ENCODE peak calls at places on chromosome 18, in eight cellular contexts. V is midbrain, A is fibroblast of lung, P is T-cell, T is NAMALWA, W is bronchial epithelial cell, X is NCI-H187, I is astrocyte of the hippocampus. Z is an unnamed sample.

GRCh38 chr18:6881034-6881800 is 151.7 kb downstream of the ARHGAP28 start:
- DNase-seq in T (no peak), X (no peak), I (no peak), A (peak; percentile 37), P (no peak), V (no peak), W (no peak), Z (no peak)

GRCh38 chr18:43587538-43588153 is 310.4 kb upstream of the SYT4 start:
- DNase-seq in V (peak; percentile 29), X (no peak), P (no peak), W (peak; percentile 54), T (peak; percentile 55), I (peak; percentile 65), A (peak; percentile 36), Z (peak; percentile 20)

GRCh38 chr18:39969813-39970494 is 1985.1 kb upstream of the PIK3C3 start:
- DNase-seq in I (no peak), V (no peak), W (no peak), P (no peak), T (no peak), X (no peak), A (peak; percentile 5), Z (no peak)

GRCh38 chr18:56121669-56122068 is 516.7 kb downstream of the TXNL1 start:
- DNase-seq in X (no peak), A (no peak), W (no peak), I (no peak), V (no peak), P (no peak), T (no peak), Z (no peak)

GRCh38 chr18:77008576-77009315 is 123.8 kb downstream of the MBP start:
- DNase-seq in X (no peak), P (no peak), I (no peak), T (no peak), A (no peak), V (no peak), W (no peak), Z (no peak)

GRCh38 chr18:73739098-73739497 is 408.5 kb downstream of the FBXO15 start:
- DNase-seq in T (no peak), P (no peak), V (no peak), I (peak; percentile 85), W (peak; percentile 58), A (peak; percentile 85), X (no peak), Z (no peak)

GRCh38 chr18:72672364-72673151 is 128.4 kb upstream of the CBLN2 start:
- DNase-seq in W (peak; percentile 19), T (peak; percentile 64), I (peak; percentile 47), X (no peak), P (no peak), V (peak; percentile 36), A (peak; percentile 23), Z (peak; percentile 67)

GRCh38 chr18:46046126-46046525 is 25.9 kb downstream of the PSTPIP2 start:
- DNase-seq in I (no peak), T (no peak), V (no peak), P (no peak), W (no peak), A (no peak), X (no peak), Z (no peak)

GRCh38 chr18:68438983-68439382 is 275.9 kb downstream of the TMX3 start:
- DNase-seq in W (peak; percentile 57), P (no peak), V (no peak), X (no peak), I (peak; percentile 26), A (peak; percentile 75), T (no peak), Z (no peak)

GRCh38 chr18:46630160-46630559 is 26.9 kb downstream of the LOXHD1 start:
- DNase-seq in W (peak; percentile 58), A (peak; percentile 27), P (no peak), I (no peak), T (no peak), X (no peak), V (no peak), Z (peak; percentile 49)

GRCh38 chr18:52426041-52426440 is 86.0 kb downstream of the DCC start:
- DNase-seq in W (no peak), V (no peak), I (no peak), A (no peak), X (no peak), T (no peak), P (no peak), Z (no peak)

GRCh38 chr18:7830468-7830867 is 263.4 kb downstream of the PTPRM start:
- DNase-seq in T (peak; percentile 83), A (no peak), X (no peak), V (no peak), P (no peak), I (no peak), W (peak; percentile 68), Z (peak; percentile 28)

GRCh38 chr18:8341481-8342230 is 267.6 kb upstream of the RAB12 start:
- DNase-seq in W (peak; percentile 12), A (peak; percentile 80), V (no peak), X (no peak), T (no peak), P (no peak), I (peak; percentile 88), Z (no peak)

GRCh38 chr18:8706981-8707940 is 1.9 kb downstream of the MTCL1 start:
- DNase-seq in A (peak; percentile 87), V (peak; percentile 58), T (peak; percentile 31), P (no peak), X (no peak), I (peak; percentile 84), W (peak; percentile 52), Z (no peak)

GRCh38 chr18:36441426-36441870 is 143.9 kb downstream of the FHOD3 start:
- DNase-seq in V (no peak), T (no peak), I (no peak), X (no peak), A (no peak), W (no peak), P (no peak), Z (no peak)

GRCh38 chr18:28175047-28175929 is 1.6 kb downstream of the CDH2 start:
- DNase-seq in W (no peak), I (peak; percentile 88), V (no peak), P (no peak), T (no peak), X (no peak), A (peak; percentile 70), Z (no peak)

GRCh38 chr18:59696311-59697235 is 650 bp downstream of the CCBE1 start:
- DNase-seq in V (no peak), W (peak; percentile 43), X (no peak), P (no peak), I (peak; percentile 58), A (peak; percentile 67), T (no peak), Z (no peak)

GRCh38 chr18:7172611-7173010 is 55.0 kb upstream of the LAMA1 start:
- DNase-seq in W (no peak), I (peak; percentile 53), P (no peak), T (no peak), X (no peak), V (no peak), A (peak; percentile 68), Z (no peak)

GRCh38 chr18:55857961-55858360 is 270.0 kb upstream of the TCF4 start:
- DNase-seq in X (no peak), P (no peak), I (no peak), T (no peak), V (no peak), W (no peak), A (no peak), Z (no peak)

GRCh38 chr18:49238433-49239042 is 221.9 kb downstream of the DYM start:
- DNase-seq in I (peak; percentile 61), X (no peak), P (no peak), A (peak; percentile 21), T (peak; percentile 65), W (peak; percentile 37), V (peak; percentile 47), Z (peak; percentile 31)

GRCh38 chr18:62506495-62507143 is 16.2 kb upstream of the ZCCHC2 start:
- DNase-seq in V (no peak), W (no peak), X (no peak), P (no peak), T (no peak), I (no peak), A (no peak), Z (no peak)

GRCh38 chr18:55300469-55301195 is 287.4 kb downstream of the TCF4 start:
- DNase-seq in A (peak; percentile 44), I (no peak), W (no peak), P (no peak), V (no peak), T (no peak), X (no peak), Z (peak; percentile 58)

GRCh38 chr18:12645751-12646203 is 12.1 kb downstream of the SPIRE1 start:
- DNase-seq in I (no peak), T (no peak), A (peak; percentile 37), P (no peak), W (peak; percentile 59), X (no peak), V (no peak), Z (no peak)

GRCh38 chr18:62420513-62421209 is 95.6 kb downstream of the TNFRSF11A start:
- DNase-seq in T (no peak), I (peak; percentile 34), A (peak; percentile 74), X (no peak), W (peak; percentile 75), P (peak; percentile 59), V (no peak), Z (peak; percentile 81)

Z was measured in GM12865.